ENCODE peak calls at places on chromosomes 3 and 15, in nine cellular contexts. F is HCT116, K is K562, J is SK-N-SH, U is breast epithelium, N is HepG2, S is GM12878, D is sigmoid colon, R is transverse colon. M is an unnamed sample.

GRCh38 chr3:145807990-145808389 is 353.0 kb downstream of the PLOD2 start:
- DNase-seq in F (no peak), K (no peak), J (peak; percentile 21), U (no peak), N (no peak), S (no peak), D (no peak), R (no peak), M (no peak)

GRCh38 chr3:145125307-145125706 is 1035.7 kb downstream of the PLOD2 start:
- DNase-seq in F (no peak), K (no peak), J (no peak), U (no peak), N (no peak), S (no peak), D (no peak), R (no peak), M (no peak)

GRCh38 chr15:74889390-74889881 is 406 bp upstream of the MPI start:
- DNase-seq in F (no peak), K (peak; percentile 74), J (peak; percentile 54), U (no peak), N (no peak), S (no peak), D (peak; percentile 75), R (peak; percentile 33), M (no peak)

GRCh38 chr3:16404349-16404895 is 109.1 kb downstream of the RFTN1 start:
- DNase-seq in F (no peak), K (no peak), J (no peak), U (no peak), N (no peak), S (no peak), D (no peak), R (no peak), M (no peak)

GRCh38 chr15:60525640-60526039 is 46.7 kb upstream of the ICE2 start:
- DNase-seq in F (no peak), K (no peak), J (no peak), U (no peak), N (no peak), S (no peak), D (no peak), R (no peak), M (no peak)

GRCh38 chr15:57861039-57861638 is 154.6 kb downstream of the POLR2M start:
- DNase-seq in F (peak; percentile 60), K (peak; percentile 74), J (peak; percentile 24), U (no peak), N (peak; percentile 50), S (peak; percentile 8), D (no peak), R (no peak), M (peak; percentile 32)

GRCh38 chr15:70741107-70741511 is 22.2 kb downstream of the UACA start:
- DNase-seq in F (peak; percentile 31), K (no peak), J (no peak), U (peak; percentile 70), N (peak; percentile 55), S (no peak), D (peak; percentile 91), R (peak; percentile 70), M (no peak)

GRCh38 chr3:86869536-86869935 is 121.4 kb downstream of the VGLL3 start:
- DNase-seq in F (no peak), K (no peak), J (no peak), U (no peak), N (no peak), S (no peak), D (no peak), R (no peak), M (no peak)

GRCh38 chr3:120052225-120052624 is 42.0 kb downstream of the GSK3B start:
- DNase-seq in F (no peak), K (no peak), J (no peak), U (no peak), N (no peak), S (peak; percentile 28), D (no peak), R (no peak), M (no peak)

GRCh38 chr3:100970537-100970936 is 22.7 kb downstream of the ABI3BP start:
- DNase-seq in F (no peak), K (no peak), J (no peak), U (no peak), N (no peak), S (no peak), D (no peak), R (no peak), M (no peak)

GRCh38 chr3:70716832-70717231 is 404.4 kb upstream of the MDFIC2 start:
- DNase-seq in F (no peak), K (peak; percentile 0), J (peak; percentile 3), U (no peak), N (no peak), S (no peak), D (peak; percentile 72), R (no peak), M (no peak)

GRCh38 chr3:185677146-185677829 is 91.2 kb downstream of the SENP2 start:
- DNase-seq in F (peak; percentile 69), K (peak; percentile 68), J (peak; percentile 56), U (no peak), N (peak; percentile 56), S (no peak), D (no peak), R (no peak), M (peak; percentile 69)

GRCh38 chr15:48748535-48748934 is 62.3 kb downstream of the CEP152 start:
- DNase-seq in F (no peak), K (no peak), J (no peak), U (no peak), N (no peak), S (no peak), D (no peak), R (no peak), M (no peak)

GRCh38 chr3:26437678-26438077 is 184.9 kb upstream of the LRRC3B start:
- DNase-seq in F (no peak), K (no peak), J (no peak), U (no peak), N (no peak), S (no peak), D (no peak), R (no peak), M (no peak)

GRCh38 chr3:67804089-67804488 is 149.7 kb upstream of the SUCLG2 start:
- DNase-seq in F (no peak), K (no peak), J (no peak), U (no peak), N (peak; percentile 16), S (no peak), D (no peak), R (no peak), M (no peak)

GRCh38 chr15:77409259-77410156 is 10.4 kb downstream of the PEAK1 start:
- DNase-seq in F (no peak), K (no peak), J (no peak), U (no peak), N (no peak), S (peak; percentile 51), D (no peak), R (no peak), M (no peak)

GRCh38 chr15:63856711-63857458 is 23.1 kb upstream of the HERC1 start:
- DNase-seq in F (no peak), K (no peak), J (no peak), U (no peak), N (no peak), S (no peak), D (no peak), R (no peak), M (no peak)

GRCh38 chr3:23806322-23807160 is 786 bp downstream of the UBE2E1 start:
- DNase-seq in F (no peak), K (peak; percentile 21), J (peak; percentile 80), U (no peak), N (no peak), S (no peak), D (peak; percentile 75), R (peak; percentile 24), M (no peak)

GRCh38 chr15:89197503-89197971 is 23.8 kb downstream of the RLBP1 start:
- DNase-seq in F (peak; percentile 21), K (no peak), J (no peak), U (peak; percentile 86), N (peak; percentile 93), S (no peak), D (peak; percentile 76), R (peak; percentile 41), M (no peak)

GRCh38 chr3:3627104-3627503 is 172.1 kb upstream of the LRRN1 start:
- DNase-seq in F (no peak), K (no peak), J (no peak), U (no peak), N (no peak), S (no peak), D (no peak), R (no peak), M (no peak)
- TF ChIP-seq POLR2AphosphoS5 in F (no peak), K (no peak), J (no peak), U (no peak), N (no peak), S (no peak), D (no peak), R (no peak), M (no peak)

GRCh38 chr15:35182841-35183479 is 97.9 kb upstream of the NANOGP8 start:
- DNase-seq in F (no peak), K (no peak), J (no peak), U (no peak), N (no peak), S (peak; percentile 45), D (no peak), R (no peak), M (no peak)
- TF ChIP-seq POLR2AphosphoS5 in F (no peak), K (no peak), J (no peak), U (no peak), N (no peak), S (no peak), D (no peak), R (no peak), M (no peak)

GRCh38 chr3:57943525-57944312 is 64.5 kb upstream of the FLNB start:
- DNase-seq in F (no peak), K (no peak), J (no peak), U (no peak), N (no peak), S (no peak), D (no peak), R (no peak), M (no peak)

GRCh38 chr3:57944313-57944580 is 64.0 kb upstream of the FLNB start:
- DNase-seq in F (no peak), K (no peak), J (no peak), U (no peak), N (peak; percentile 40), S (no peak), D (no peak), R (no peak), M (no peak)

GRCh38 chr3:57939776-57940175 is 68.4 kb upstream of the FLNB start:
- DNase-seq in F (no peak), K (no peak), J (no peak), U (no peak), N (no peak), S (no peak), D (no peak), R (no peak), M (no peak)

GRCh38 chr3:57942366-57942765 is 65.9 kb upstream of the FLNB start:
- DNase-seq in F (no peak), K (no peak), J (no peak), U (no peak), N (no peak), S (no peak), D (no peak), R (no peak), M (no peak)

GRCh38 chr3:57942872-57943283 is 65.3 kb upstream of the FLNB start:
- DNase-seq in F (no peak), K (no peak), J (no peak), U (peak; percentile 91), N (no peak), S (no peak), D (peak; percentile 75), R (peak; percentile 59), M (no peak)
- TF ChIP-seq POLR2AphosphoS5 in F (no peak), K (no peak), J (no peak), U (peak; percentile 47), N (no peak), S (no peak), D (no peak), R (no peak), M (no peak)

GRCh38 chr3:128884992-128885391 is 5.6 kb downstream of the ACAD9 start:
- DNase-seq in F (no peak), K (no peak), J (no peak), U (no peak), N (no peak), S (no peak), D (peak; percentile 27), R (no peak), M (no peak)
- TF ChIP-seq POLR2AphosphoS5 in F (no peak), K (no peak), J (no peak), U (no peak), N (no peak), S (no peak), D (no peak), R (no peak), M (no peak)